ENCODE peak calls at places on chromosomes 2 and 18, in five cellular contexts. G is neural progenitor cell, N is heart left ventricle, I is spleen, O is left ventricle myocardium inferior. C is an unnamed sample.

GRCh38 chr2:28729698-28730097 is 21.9 kb upstream of the PPP1CB start:
- DNase-seq in O (no peak), N (no peak), I (no peak), G (no peak), C (no peak)

GRCh38 chr2:64052468-64053241 is 33.4 kb upstream of the VPS54 start:
- DNase-seq in I (no peak), N (no peak), G (peak), O (no peak), C (no peak)

GRCh38 chr2:8606226-8606625 is 75.6 kb upstream of the ID2 start:
- DNase-seq in G (no peak), I (no peak), O (no peak), N (no peak), C (no peak)

GRCh38 chr2:241891315-241891987 is 21.9 kb downstream of the RTP5 start:
- DNase-seq in G (no peak), O (no peak), N (no peak), I (peak), C (no peak)

GRCh38 chr2:231632559-231633142 is 40.0 kb downstream of the TEX44 start:
- DNase-seq in I (no peak), N (no peak), G (no peak), O (no peak), C (no peak)

GRCh38 chr18:38481576-38481975 is 916.0 kb upstream of the CELF4 start:
- DNase-seq in N (no peak), O (no peak), G (no peak), I (no peak), C (no peak)

GRCh38 chr2:222024934-222025890 is 273.6 kb downstream of the PAX3 start:
- DNase-seq in O (no peak), G (peak), I (no peak), N (no peak), C (no peak)

GRCh38 chr18:46660955-46661749 is 4.1 kb upstream of the LOXHD1 start:
- DNase-seq in N (no peak), G (peak), I (peak), O (no peak), C (no peak)

GRCh38 chr2:38245114-38245641 is 131.9 kb downstream of the ATL2 start:
- DNase-seq in G (no peak), I (no peak), N (no peak), O (no peak), C (no peak)

GRCh38 chr2:194105358-194105757 is 1551.7 kb upstream of the SLC39A10 start:
- DNase-seq in O (no peak), G (no peak), I (no peak), N (no peak), C (no peak)

GRCh38 chr18:55934801-55935200 is 346.8 kb upstream of the TCF4 start:
- DNase-seq in G (no peak), N (no peak), O (no peak), I (no peak), C (no peak)

GRCh38 chr2:106205488-106205887 is 11.4 kb upstream of the UXS1 start:
- DNase-seq in I (no peak), G (no peak), O (no peak), N (no peak), C (no peak)

GRCh38 chr2:14352067-14352466 is 280.4 kb upstream of the LRATD1 start:
- DNase-seq in O (no peak), N (no peak), G (no peak), I (no peak), C (no peak)

GRCh38 chr2:102336502-102336945 is 19.1 kb upstream of the IL18R1 start:
- DNase-seq in I (no peak), G (no peak), O (no peak), N (no peak), C (no peak)

GRCh38 chr18:11721720-11722119 is 32.7 kb downstream of the GNAL start:
- DNase-seq in I (no peak), O (no peak), N (no peak), G (no peak), C (no peak)

GRCh38 chr2:237557633-237558015 is 8.8 kb upstream of the PRLH start:
- DNase-seq in O (no peak), N (no peak), G (no peak), I (peak), C (no peak)

GRCh38 chr18:48367557-48367956 is 41.6 kb downstream of the ZBTB7C start:
- DNase-seq in O (no peak), I (no peak), G (no peak), N (no peak), C (peak)

GRCh38 chr2:236964291-236964690 is 121.4 kb upstream of the COPS8 start:
- DNase-seq in O (no peak), G (no peak), I (no peak), N (peak), C (peak)

GRCh38 chr2:222864296-222864695 is 3.5 kb downstream of the ACSL3 start:
- DNase-seq in I (no peak), O (no peak), G (peak), N (peak), C (no peak)

GRCh38 chr18:79690586-79691482 is 11.2 kb downstream of the CTDP1 start:
- DNase-seq in I (no peak), N (no peak), G (no peak), O (no peak), C (peak)

GRCh38 chr2:231297108-231297908 is 98.2 kb upstream of the B3GNT7 start:
- DNase-seq in G (peak), I (peak), O (peak), N (peak), C (no peak)

GRCh38 chr2:27735263-27735904 is 36.1 kb upstream of the MRPL33 start:
- DNase-seq in G (peak), O (peak), N (peak), I (peak), C (peak)

GRCh38 chr2:212147921-212148513 is 390.6 kb downstream of the ERBB4 start:
- DNase-seq in G (peak), N (no peak), O (no peak), I (no peak), C (no peak)

GRCh38 chr2:99662761-99663341 is 173.0 kb upstream of the REV1 start:
- DNase-seq in I (no peak), N (no peak), G (no peak), O (no peak), C (no peak)

GRCh38 chr18:1018211-1018651 is 113.6 kb downstream of the ADCYAP1 start:
- DNase-seq in O (no peak), G (peak), N (no peak), I (no peak), C (no peak)

GRCh38 chr2:15943378-15943851 is 3.1 kb downstream of the MYCN start:
- DNase-seq in N (peak), I (no peak), G (peak), O (peak), C (no peak)

GRCh38 chr18:4130734-4131719 is 324.1 kb downstream of the DLGAP1 start:
- DNase-seq in G (no peak), N (no peak), I (no peak), O (no peak), C (no peak)

GRCh38 chr18:58310517-58310916 is 266.5 kb downstream of the NEDD4L start:
- DNase-seq in G (no peak), N (peak), I (peak), O (peak), C (no peak)

GRCh38 chr2:148619560-148620190 is 24.9 kb upstream of the EPC2 start:
- DNase-seq in I (no peak), G (no peak), N (no peak), O (no peak), C (no peak)
- H3K27ac ChIP-seq in I (no peak), G (no peak), N (peak), O (peak), C (no peak)

GRCh38 chr2:217429981-217430500 is 570.2 kb upstream of the TNP1 start:
- DNase-seq in G (no peak), N (no peak), O (no peak), I (no peak), C (no peak)
- H3K4me3 ChIP-seq in G (no peak), N (no peak), O (no peak), I (no peak), C (no peak)

DNA sequence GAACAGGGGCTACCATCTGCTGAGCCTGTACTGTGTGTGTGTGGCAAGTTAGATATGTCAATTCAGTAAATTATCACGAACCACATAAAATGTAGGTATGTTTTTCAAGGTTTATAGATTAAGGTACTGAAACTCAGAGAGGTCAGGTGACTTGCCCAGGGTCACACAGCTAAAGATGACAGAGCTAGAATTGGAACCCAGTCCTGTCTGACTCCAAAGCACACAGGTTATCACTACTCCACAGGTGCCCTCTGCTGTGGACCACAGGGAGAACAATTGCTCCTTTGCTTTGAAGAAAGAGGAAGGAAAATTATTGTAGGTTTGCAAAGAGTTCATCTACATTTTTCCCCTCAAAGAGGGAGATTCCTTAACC is 229.7 kb upstream of the AGAP1 start:
- DNase-seq in N (no peak), G (no peak), I (no peak), O (no peak), C (no peak)
- TF ChIP-seq CTCF in N (no peak), G (no peak), I (no peak), O (no peak), C (no peak)

GRCh38 chr2:3319134-3319533 is 58.5 kb downstream of the EIPR1 start:
- DNase-seq in O (no peak), N (no peak), G (no peak), I (peak), C (no peak)
- H3K27ac ChIP-seq in O (no peak), N (no peak), G (no peak), I (no peak), C (no peak)

GRCh38 chr2:70133127-70133452 is 45.8 kb downstream of the PCBP1 start:
- DNase-seq in G (no peak), N (no peak), I (no peak), O (no peak), C (no peak)
- H3K4me3 ChIP-seq in G (no peak), N (peak), I (peak), O (peak), C (peak)

GRCh38 chr2:219388127-219388844 is 574 bp upstream of the DNPEP start:
- DNase-seq in N (peak), I (peak), G (peak), O (peak), C (peak)
- TF ChIP-seq CTCF in N (peak), I (peak), G (peak), O (peak), C (peak)

C was measured in coronary artery.